ENCODE peak calls at places on chromosomes 6 and 20, in five cellular contexts. Q is PC-9, N is GM23338, V is fibroblast of lung, F is IMR-90. M is an unnamed sample. For H3K4me1, the result is how much of the 10 kb centered on the place peaks cover.

GRCh38 chr6:54910326-54910952 is 63.9 kb downstream of the FAM83B start:
- DNase-seq in Q (no peak), V (peak), N (no peak), F (peak), M (no peak)

GRCh38 chr6:136563386-136564152 is 13.3 kb upstream of the MAP7 start:
- DNase-seq in Q (no peak), V (no peak), F (no peak), N (no peak), M (no peak)

GRCh38 chr6:128139519-128139918 is 238.7 kb upstream of the THEMIS start:
- DNase-seq in V (peak), N (no peak), Q (no peak), F (peak), M (peak)

GRCh38 chr6:165922309-165922794 is 245.3 kb downstream of the TBXT start:
- DNase-seq in Q (no peak), F (peak), V (peak), N (no peak), M (peak)

GRCh38 chr6:98957440-98957839 is 9.7 kb upstream of the FBXL4 start:
- DNase-seq in Q (peak), V (peak), N (no peak), F (peak), M (peak)

GRCh38 chr6:141988954-141989705 is 143.6 kb upstream of the GJE1 start:
- DNase-seq in Q (peak), V (peak), N (peak), F (peak), M (peak)

GRCh38 chr6:167338551-167339117 is 13.7 kb downstream of the TTLL2 start:
- DNase-seq in N (peak), V (no peak), Q (no peak), F (no peak), M (no peak)

GRCh38 chr6:2641044-2641673 is 109.6 kb downstream of the MYLK4 start:
- DNase-seq in F (no peak), V (no peak), N (no peak), Q (no peak), M (no peak)

GRCh38 chr6:108942556-108943492 is 94.6 kb downstream of the ARMC2 start:
- DNase-seq in F (no peak), N (no peak), Q (no peak), V (no peak), M (no peak)

GRCh38 chr6:106102034-106102433 is 15.9 kb downstream of the PRDM1 start:
- DNase-seq in V (no peak), Q (peak), F (no peak), N (no peak), M (no peak)

GRCh38 chr6:66986940-66987339 is 1279.9 kb upstream of the EYS start:
- DNase-seq in N (no peak), V (no peak), Q (no peak), F (no peak), M (no peak)

GRCh38 chr6:43020847-43021246 is 576 bp upstream of the RRP36 start:
- DNase-seq in Q (no peak), F (no peak), V (peak), N (peak), M (no peak)

GRCh38 chr6:43019152-43019551 is 2.3 kb upstream of the RRP36 start:
- DNase-seq in F (no peak), N (no peak), V (no peak), Q (no peak), M (no peak)

GRCh38 chr6:43016935-43017334 is 2.9 kb downstream of the KLHDC3 start:
- DNase-seq in Q (no peak), V (no peak), N (no peak), F (no peak), M (no peak)

GRCh38 chr6:43020052-43020705 is 1.2 kb upstream of the RRP36 start:
- DNase-seq in F (no peak), N (no peak), Q (no peak), V (no peak), M (no peak)

GRCh38 chr6:43021270-43022047 is at the start of gene RRP36:
- DNase-seq in F (peak), Q (peak), N (peak), V (peak), M (peak)
- H2AFZ ChIP-seq in F (peak), Q (peak), N (peak), V (peak), M (peak)

DNA sequence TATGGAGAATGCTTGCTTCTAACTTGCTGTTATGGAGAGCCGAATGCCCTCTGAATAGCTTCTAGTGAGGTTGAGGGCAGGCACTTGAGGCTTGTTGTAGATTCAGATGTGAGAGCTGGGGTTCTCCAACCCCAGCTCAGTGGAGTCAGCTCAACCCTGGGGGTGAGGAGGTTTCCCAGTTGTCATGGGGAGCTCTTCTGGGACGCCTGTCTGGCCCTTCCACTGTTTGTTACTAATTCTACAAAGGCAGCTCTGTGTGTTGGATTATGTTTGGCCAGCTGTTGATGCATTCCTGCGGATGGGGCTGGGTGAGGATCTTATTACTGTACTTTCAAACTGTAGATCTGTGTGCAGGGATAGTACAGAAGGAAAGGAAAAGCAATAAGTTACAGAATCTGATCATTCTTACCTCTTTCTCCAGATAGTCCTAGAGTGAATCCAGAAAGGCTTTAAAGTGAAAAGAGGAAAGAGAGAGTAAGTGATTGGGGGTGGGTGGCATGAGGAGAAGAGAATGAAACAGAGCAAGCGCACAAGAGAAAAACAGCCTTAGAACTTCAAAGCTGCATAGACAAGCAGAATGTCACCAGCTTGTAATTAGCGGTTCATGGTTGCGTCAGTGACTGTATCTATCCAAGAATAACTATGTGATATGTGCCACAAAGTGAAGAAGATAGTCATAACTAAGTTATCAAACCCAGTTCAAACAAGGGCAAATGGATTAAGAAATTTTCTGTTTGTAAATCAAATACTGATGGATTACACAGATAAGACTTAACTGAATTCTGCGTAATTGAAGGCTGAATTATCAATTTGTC is 148.6 kb downstream of the PRL start:
- DNase-seq in N (peak), Q (no peak), V (peak), F (peak), M (peak)
- H3K27ac ChIP-seq in N (peak), Q (no peak), V (peak), F (peak), M (peak)

GRCh38 chr20:2695206-2695983 is 2.8 kb downstream of the EBF4 start:
- DNase-seq in N (no peak), Q (no peak), F (no peak), V (no peak), M (no peak)

GRCh38 chr20:2693996-2694471 is 1.5 kb downstream of the EBF4 start:
- DNase-seq in Q (no peak), F (no peak), V (no peak), N (peak), M (no peak)

GRCh38 chr20:2692886-2693285 is 306 bp downstream of the EBF4 start:
- DNase-seq in V (no peak), Q (no peak), N (no peak), F (no peak), M (no peak)

GRCh38 chr20:2693286-2693995 is 861 bp downstream of the EBF4 start:
- DNase-seq in F (no peak), N (peak), Q (no peak), V (peak), M (no peak)

GRCh38 chr20:2694519-2694918 is 1.9 kb downstream of the EBF4 start:
- DNase-seq in V (no peak), N (no peak), F (no peak), Q (no peak), M (no peak)
- H3K4me1 ChIP-seq in V (under half), N (under half), F (under half), Q (under half), M (under half)

GRCh38 chr20:12276011-12276673 is 358.4 kb downstream of the BTBD3 start:
- DNase-seq in N (no peak), F (no peak), Q (peak), V (no peak), M (no peak)
- H2AFZ ChIP-seq in N (no peak), F (no peak), Q (no peak), V (no peak), M (no peak)

M was measured in astrocyte.